ENCODE peak calls at places on chromosomes 7 and 10, in five cellular contexts. G is psoas muscle, X is transverse colon, T is gastrocnemius medialis, M is tibial artery. Z is an unnamed sample.

GRCh38 chr7:94145602-94146001 is 141.4 kb upstream of the BET1 start:
- DNase-seq in X (no peak), M (no peak), T (no peak), G (no peak), Z (no peak)

GRCh38 chr7:150954986-150955518 is 23.1 kb downstream of the KCNH2 start:
- DNase-seq in M (no peak), G (peak; percentile 10), X (no peak), T (no peak), Z (no peak)

GRCh38 chr7:90111-91063 is 102.0 kb upstream of the FAM20C start:
- DNase-seq in X (no peak), G (no peak), M (no peak), T (no peak), Z (no peak)

GRCh38 chr10:94299417-94299816 is 63.3 kb downstream of the NOC3L start:
- DNase-seq in M (no peak), G (no peak), X (no peak), T (no peak), Z (no peak)

GRCh38 chr7:149719050-149719899 is 54.1 kb downstream of the ZNF467 start:
- DNase-seq in G (no peak), M (no peak), X (no peak), T (no peak), Z (peak; percentile 47)

GRCh38 chr7:44693641-44694313 is 54.9 kb upstream of the ZMIZ2 start:
- DNase-seq in M (no peak), X (no peak), T (peak; percentile 97), G (peak; percentile 76), Z (no peak)

GRCh38 chr10:64594072-64594471 is 1072.9 kb downstream of the REEP3 start:
- DNase-seq in G (no peak), X (no peak), T (no peak), M (no peak), Z (no peak)

GRCh38 chr10:21297525-21298383 is 227.7 kb downstream of the SKIDA1 start:
- DNase-seq in M (no peak), T (no peak), X (no peak), G (no peak), Z (no peak)

GRCh38 chr7:16923019-16923418 is 41.2 kb upstream of the AGR3 start:
- DNase-seq in M (no peak), T (no peak), X (no peak), G (no peak), Z (no peak)

GRCh38 chr10:31263903-31264302 is 55.1 kb upstream of the ZEB1 start:
- DNase-seq in M (no peak), G (no peak), T (no peak), X (no peak), Z (no peak)

GRCh38 chr7:85341121-85341520 is 154.3 kb upstream of the SEMA3D start:
- DNase-seq in M (no peak), T (no peak), X (no peak), G (no peak), Z (no peak)

GRCh38 chr7:140597425-140597949 is 43.1 kb downstream of the DENND2A start:
- DNase-seq in M (no peak), T (no peak), G (peak; percentile 33), X (no peak), Z (no peak)

GRCh38 chr10:52747680-52748079 is 24.9 kb downstream of the MBL2 start:
- DNase-seq in X (no peak), T (no peak), G (no peak), M (no peak), Z (no peak)

GRCh38 chr7:69757528-69757927 is 159.3 kb downstream of the AUTS2 start:
- DNase-seq in X (no peak), T (no peak), G (no peak), M (no peak), Z (no peak)

GRCh38 chr7:78232806-78233205 is 434.2 kb downstream of the PHTF2 start:
- DNase-seq in T (no peak), G (no peak), M (no peak), X (no peak), Z (no peak)

GRCh38 chr7:26216044-26216443 is 14.5 kb downstream of the CBX3 start:
- DNase-seq in X (no peak), G (no peak), M (no peak), T (no peak), Z (no peak)

GRCh38 chr10:152915-153314 is 17.7 kb downstream of the ZMYND11 start:
- DNase-seq in T (no peak), G (no peak), X (no peak), M (no peak), Z (no peak)

GRCh38 chr7:5354460-5355279 is 69.0 kb downstream of the TNRC18 start:
- DNase-seq in T (peak; percentile 70), M (no peak), G (peak; percentile 56), X (peak; percentile 81), Z (no peak)

GRCh38 chr10:131899695-131900349 is 986 bp upstream of the PPP2R2D start:
- DNase-seq in X (no peak), M (peak; percentile 15), G (no peak), T (no peak), Z (no peak)

GRCh38 chr7:127731431-127732080 is 79.6 kb downstream of the SND1 start:
- DNase-seq in T (no peak), M (no peak), G (no peak), X (no peak), Z (no peak)

GRCh38 chr7:41501016-41501415 is 201.9 kb downstream of the INHBA start:
- DNase-seq in X (no peak), G (no peak), M (no peak), T (no peak), Z (no peak)

GRCh38 chr7:46100521-46100920 is 179.4 kb upstream of the IGFBP3 start:
- DNase-seq in T (no peak), X (no peak), G (no peak), M (no peak), Z (no peak)

GRCh38 chr10:71234970-71235681 is 22.8 kb downstream of the UNC5B start:
- DNase-seq in X (no peak), G (peak; percentile 57), M (peak; percentile 85), T (peak; percentile 33), Z (no peak)

GRCh38 chr10:71233491-71233892 is 21.1 kb downstream of the UNC5B start:
- DNase-seq in M (no peak), X (no peak), T (no peak), G (no peak), Z (no peak)

GRCh38 chr10:71235808-71236207 is 23.4 kb downstream of the UNC5B start:
- DNase-seq in G (no peak), X (no peak), T (no peak), M (no peak), Z (no peak)

GRCh38 chr10:71232089-71232998 is 20.0 kb downstream of the UNC5B start:
- DNase-seq in T (peak; percentile 97), X (no peak), G (peak; percentile 84), M (peak; percentile 89), Z (no peak)

GRCh38 chr10:71234017-71234894 is 21.9 kb downstream of the UNC5B start:
- DNase-seq in X (no peak), G (no peak), M (no peak), T (no peak), Z (no peak)
- H3K4me1 ChIP-seq in X (peaks cover 5% of the 10 kb centered on the region), G (peaks cover 37% of the 10 kb centered on the region), M (peaks cover 51% of the 10 kb centered on the region), T (peaks cover 52% of the 10 kb centered on the region), Z (no peaks in the 10 kb centered on the region)

GRCh38 chr7:89771003-89771636 is 383.1 kb upstream of the STEAP1 start:
- DNase-seq in T (no peak), G (no peak), X (no peak), M (no peak), Z (no peak)
- TF ChIP-seq CTCF in T (no peak), G (no peak), X (no peak), M (no peak), Z (peak; percentile 28)

DNA sequence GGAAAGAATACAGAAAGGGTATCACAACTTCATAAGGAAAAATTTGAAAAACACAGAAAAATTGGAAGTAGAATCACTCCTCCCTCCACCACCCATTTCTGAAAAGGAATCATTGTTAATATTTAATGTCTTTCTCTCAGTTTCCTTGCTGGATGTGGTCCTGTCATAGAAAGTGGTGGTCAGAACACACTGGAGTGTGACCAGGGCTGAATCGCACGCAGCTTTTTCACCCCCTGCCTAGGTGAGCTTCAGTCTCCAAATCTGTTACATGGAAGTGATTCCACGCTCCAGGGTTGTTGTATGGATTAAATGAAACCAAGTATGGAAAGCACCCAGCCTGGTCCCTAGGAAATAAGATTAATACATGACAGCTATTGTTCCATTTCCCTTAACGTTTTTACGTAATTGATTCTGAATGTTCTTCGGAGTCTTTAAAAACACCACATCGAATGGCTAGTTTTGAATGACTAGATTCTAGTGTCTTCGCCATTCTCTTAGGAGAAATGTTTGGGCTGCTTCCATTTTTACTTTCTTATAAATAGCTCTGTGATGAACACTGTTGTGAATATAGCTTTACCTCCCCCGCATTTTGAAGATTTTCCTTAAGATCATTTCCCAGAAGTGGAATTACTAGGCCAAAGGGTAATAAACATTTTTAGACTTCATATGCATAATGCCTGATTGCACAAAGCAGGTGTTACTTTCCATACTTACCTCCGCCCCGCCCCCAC is 10.9 kb upstream of the DUSP5 start:
- DNase-seq in M (no peak), T (no peak), X (no peak), G (no peak), Z (no peak)
- H3K27ac ChIP-seq in M (no peak overlapping the region), T (no peak overlapping the region), X (no peak overlapping the region), G (no peak overlapping the region), Z (peak overlapping the region; percentile 74)

GRCh38 chr7:129898502-129899160 is 54.1 kb downstream of the UBE2H start:
- DNase-seq in T (no peak), X (no peak), G (no peak), M (no peak), Z (no peak)
- H3K4me1 ChIP-seq in T (peaks cover 55% of the 10 kb centered on the region), X (peaks cover 6% of the 10 kb centered on the region), G (peaks cover 67% of the 10 kb centered on the region), M (peaks cover 69% of the 10 kb centered on the region), Z (peaks cover 30% of the 10 kb centered on the region)

DNA sequence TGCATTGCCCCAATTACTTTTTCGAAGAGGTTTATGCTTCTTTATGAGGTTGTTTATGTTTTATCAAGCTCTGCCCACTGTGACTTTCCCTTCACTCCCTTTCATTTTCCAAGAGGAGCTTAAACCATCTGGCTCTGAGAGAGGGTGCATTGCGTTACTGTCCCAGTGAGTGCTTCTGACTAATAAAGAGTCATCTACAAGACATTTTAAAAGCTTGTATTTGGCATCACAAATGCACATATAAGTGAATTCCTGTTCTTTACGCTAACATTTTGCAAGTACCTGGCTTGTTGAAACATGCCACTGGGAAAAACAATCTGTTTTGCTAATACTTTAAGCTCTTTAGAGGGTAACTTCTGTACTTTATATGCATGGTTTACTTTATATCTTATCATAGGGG is 534.6 kb upstream of the POM121L12 start:
- DNase-seq in T (no peak), G (no peak), X (no peak), M (no peak), Z (no peak)
- TF ChIP-seq CTCF in T (no peak), G (no peak), X (no peak), M (no peak), Z (no peak)

GRCh38 chr7:47606176-47606575 is 24.3 kb upstream of the TNS3 start:
- DNase-seq in T (no peak), G (no peak), M (no peak), X (no peak), Z (no peak)
- H3K27ac ChIP-seq in T (no peak overlapping the region), G (no peak overlapping the region), M (peak overlapping the region; percentile 51), X (no peak overlapping the region), Z (peak overlapping the region; percentile 99)

GRCh38 chr10:34759837-34760215 is 55.3 kb downstream of the PARD3 start:
- DNase-seq in X (no peak), G (no peak), M (no peak), T (no peak), Z (no peak)
- H3K4me1 ChIP-seq in X (peaks cover 33% of the 10 kb centered on the region), G (peaks cover 74% of the 10 kb centered on the region), M (peaks cover 26% of the 10 kb centered on the region), T (peaks cover 70% of the 10 kb centered on the region), Z (peaks cover 48% of the 10 kb centered on the region)

GRCh38 chr7:101235050-101235449 is 2.6 kb downstream of the CLDN15 start:
- DNase-seq in X (no peak), T (no peak), M (no peak), G (no peak), Z (no peak)
- TF ChIP-seq CTCF in X (peak; percentile 11), T (peak; percentile 26), M (no peak), G (peak; percentile 20), Z (no peak)

Z was measured in RWPE2.